ENCODE peak calls at places on chromosomes 12 and 14, in seven cellular contexts. One of them, this sample, is unnamed.

GRCh38 chr12:108728820-108729611 is 2.3 kb downstream of the CORO1C start:
- DNase-seq in neural progenitor cell: no peak
- DNase-seq in choroid plexus epithelial cell: no peak
- DNase-seq in heart right ventricle: no peak
- DNase-seq in AG04450: no peak
- DNase-seq in MCF 10A: no peak
- DNase-seq in cardiac fibroblast: no peak
- DNase-seq in this sample: no peak

GRCh38 chr14:36383674-36384421 is 63.4 kb upstream of the MBIP start:
- DNase-seq in neural progenitor cell: no peak
- DNase-seq in choroid plexus epithelial cell: no peak
- DNase-seq in heart right ventricle: peak
- DNase-seq in AG04450: no peak
- DNase-seq in MCF 10A: no peak
- DNase-seq in cardiac fibroblast: no peak
- DNase-seq in this sample: no peak

GRCh38 chr12:122021822-122022392 is at the start of gene BCL7A:
- DNase-seq in neural progenitor cell: peak
- DNase-seq in choroid plexus epithelial cell: peak
- DNase-seq in heart right ventricle: peak
- DNase-seq in AG04450: peak
- DNase-seq in MCF 10A: peak
- DNase-seq in cardiac fibroblast: peak
- DNase-seq in this sample: peak

GRCh38 chr14:68231832-68232642 is 412.5 kb downstream of the RAD51B start:
- DNase-seq in neural progenitor cell: no peak
- DNase-seq in choroid plexus epithelial cell: peak
- DNase-seq in heart right ventricle: no peak
- DNase-seq in AG04450: no peak
- DNase-seq in MCF 10A: no peak
- DNase-seq in cardiac fibroblast: peak
- DNase-seq in this sample: no peak

GRCh38 chr14:89427426-89428162 is 10.6 kb upstream of the FOXN3 start:
- DNase-seq in neural progenitor cell: no peak
- DNase-seq in choroid plexus epithelial cell: no peak
- DNase-seq in heart right ventricle: no peak
- DNase-seq in AG04450: no peak
- DNase-seq in MCF 10A: no peak
- DNase-seq in cardiac fibroblast: peak
- DNase-seq in this sample: no peak

GRCh38 chr12:60421741-60422140 is 825.9 kb downstream of the SLC16A7 start:
- DNase-seq in neural progenitor cell: no peak
- DNase-seq in choroid plexus epithelial cell: no peak
- DNase-seq in heart right ventricle: no peak
- DNase-seq in AG04450: no peak
- DNase-seq in MCF 10A: no peak
- DNase-seq in cardiac fibroblast: no peak
- DNase-seq in this sample: no peak

GRCh38 chr12:65685514-65685913 is 138.8 kb upstream of the HMGA2 start:
- DNase-seq in neural progenitor cell: no peak
- DNase-seq in choroid plexus epithelial cell: peak
- DNase-seq in heart right ventricle: no peak
- DNase-seq in AG04450: no peak
- DNase-seq in MCF 10A: peak
- DNase-seq in cardiac fibroblast: peak
- DNase-seq in this sample: no peak

GRCh38 chr12:24719293-24719721 is 229.6 kb downstream of the BCAT1 start:
- DNase-seq in neural progenitor cell: no peak
- DNase-seq in choroid plexus epithelial cell: peak
- DNase-seq in heart right ventricle: no peak
- DNase-seq in AG04450: no peak
- DNase-seq in MCF 10A: peak
- DNase-seq in cardiac fibroblast: peak
- DNase-seq in this sample: no peak

GRCh38 chr12:57243521-57244305 is 7.3 kb downstream of the STAC3 start:
- DNase-seq in neural progenitor cell: peak
- DNase-seq in choroid plexus epithelial cell: peak
- DNase-seq in heart right ventricle: peak
- DNase-seq in AG04450: no peak
- DNase-seq in MCF 10A: peak
- DNase-seq in cardiac fibroblast: peak
- DNase-seq in this sample: peak

GRCh38 chr14:69606258-69606657 is 5.1 kb upstream of the SUSD6 start:
- DNase-seq in neural progenitor cell: peak
- DNase-seq in choroid plexus epithelial cell: no peak
- DNase-seq in heart right ventricle: no peak
- DNase-seq in AG04450: no peak
- DNase-seq in MCF 10A: no peak
- DNase-seq in cardiac fibroblast: peak
- DNase-seq in this sample: no peak

GRCh38 chr14:100893228-100893601 is 10.3 kb downstream of the RTL1 start:
- DNase-seq in neural progenitor cell: no peak
- DNase-seq in choroid plexus epithelial cell: no peak
- DNase-seq in heart right ventricle: no peak
- DNase-seq in AG04450: no peak
- DNase-seq in MCF 10A: no peak
- DNase-seq in cardiac fibroblast: no peak
- DNase-seq in this sample: no peak

GRCh38 chr12:13981296-13981962 is at the start of gene GRIN2B:
- DNase-seq in neural progenitor cell: peak
- DNase-seq in choroid plexus epithelial cell: no peak
- DNase-seq in heart right ventricle: no peak
- DNase-seq in AG04450: no peak
- DNase-seq in MCF 10A: no peak
- DNase-seq in cardiac fibroblast: no peak
- DNase-seq in this sample: peak

GRCh38 chr14:96205059-96205993 is 687 bp downstream of the BDKRB2 start:
- DNase-seq in neural progenitor cell: no peak
- DNase-seq in choroid plexus epithelial cell: no peak
- DNase-seq in heart right ventricle: no peak
- DNase-seq in AG04450: no peak
- DNase-seq in MCF 10A: peak
- DNase-seq in cardiac fibroblast: no peak
- DNase-seq in this sample: no peak

GRCh38 chr12:57119694-57120093 is 8.5 kb upstream of the STAT6 start:
- DNase-seq in neural progenitor cell: no peak
- DNase-seq in choroid plexus epithelial cell: no peak
- DNase-seq in heart right ventricle: no peak
- DNase-seq in AG04450: no peak
- DNase-seq in MCF 10A: no peak
- DNase-seq in cardiac fibroblast: no peak
- DNase-seq in this sample: no peak

GRCh38 chr12:65765436-65765813 is 58.9 kb upstream of the HMGA2 start:
- DNase-seq in neural progenitor cell: no peak
- DNase-seq in choroid plexus epithelial cell: peak
- DNase-seq in heart right ventricle: no peak
- DNase-seq in AG04450: no peak
- DNase-seq in MCF 10A: peak
- DNase-seq in cardiac fibroblast: peak
- DNase-seq in this sample: no peak

GRCh38 chr14:30521899-30522736 is 36.8 kb upstream of the G2E3 start:
- DNase-seq in neural progenitor cell: peak
- DNase-seq in choroid plexus epithelial cell: peak
- DNase-seq in heart right ventricle: no peak
- DNase-seq in AG04450: no peak
- DNase-seq in MCF 10A: peak
- DNase-seq in cardiac fibroblast: peak
- DNase-seq in this sample: no peak

GRCh38 chr14:98957211-98958047 is 314.6 kb downstream of the BCL11B start:
- DNase-seq in neural progenitor cell: no peak
- DNase-seq in choroid plexus epithelial cell: peak
- DNase-seq in heart right ventricle: peak
- DNase-seq in AG04450: no peak
- DNase-seq in MCF 10A: peak
- DNase-seq in cardiac fibroblast: peak
- DNase-seq in this sample: peak

GRCh38 chr14:99258884-99259283 is 13.1 kb downstream of the BCL11B start:
- DNase-seq in neural progenitor cell: no peak
- DNase-seq in choroid plexus epithelial cell: no peak
- DNase-seq in heart right ventricle: no peak
- DNase-seq in AG04450: no peak
- DNase-seq in MCF 10A: no peak
- DNase-seq in cardiac fibroblast: no peak
- DNase-seq in this sample: no peak

GRCh38 chr14:104166698-104167097 is 28.3 kb downstream of the KIF26A start:
- DNase-seq in neural progenitor cell: no peak
- DNase-seq in choroid plexus epithelial cell: no peak
- DNase-seq in heart right ventricle: no peak
- DNase-seq in AG04450: no peak
- DNase-seq in MCF 10A: no peak
- DNase-seq in cardiac fibroblast: no peak
- DNase-seq in this sample: no peak

GRCh38 chr14:104168603-104169002 is 30.2 kb downstream of the KIF26A start:
- DNase-seq in neural progenitor cell: no peak
- DNase-seq in choroid plexus epithelial cell: no peak
- DNase-seq in heart right ventricle: no peak
- DNase-seq in AG04450: no peak
- DNase-seq in MCF 10A: no peak
- DNase-seq in cardiac fibroblast: no peak
- DNase-seq in this sample: no peak

GRCh38 chr14:104169765-104170113 is 31.4 kb downstream of the KIF26A start:
- DNase-seq in neural progenitor cell: peak
- DNase-seq in choroid plexus epithelial cell: no peak
- DNase-seq in heart right ventricle: peak
- DNase-seq in AG04450: no peak
- DNase-seq in MCF 10A: no peak
- DNase-seq in cardiac fibroblast: no peak
- DNase-seq in this sample: no peak

GRCh38 chr14:104171029-104171697 is 32.8 kb downstream of the KIF26A start:
- DNase-seq in neural progenitor cell: peak
- DNase-seq in choroid plexus epithelial cell: no peak
- DNase-seq in heart right ventricle: no peak
- DNase-seq in AG04450: no peak
- DNase-seq in MCF 10A: peak
- DNase-seq in cardiac fibroblast: no peak
- DNase-seq in this sample: no peak

DNA sequence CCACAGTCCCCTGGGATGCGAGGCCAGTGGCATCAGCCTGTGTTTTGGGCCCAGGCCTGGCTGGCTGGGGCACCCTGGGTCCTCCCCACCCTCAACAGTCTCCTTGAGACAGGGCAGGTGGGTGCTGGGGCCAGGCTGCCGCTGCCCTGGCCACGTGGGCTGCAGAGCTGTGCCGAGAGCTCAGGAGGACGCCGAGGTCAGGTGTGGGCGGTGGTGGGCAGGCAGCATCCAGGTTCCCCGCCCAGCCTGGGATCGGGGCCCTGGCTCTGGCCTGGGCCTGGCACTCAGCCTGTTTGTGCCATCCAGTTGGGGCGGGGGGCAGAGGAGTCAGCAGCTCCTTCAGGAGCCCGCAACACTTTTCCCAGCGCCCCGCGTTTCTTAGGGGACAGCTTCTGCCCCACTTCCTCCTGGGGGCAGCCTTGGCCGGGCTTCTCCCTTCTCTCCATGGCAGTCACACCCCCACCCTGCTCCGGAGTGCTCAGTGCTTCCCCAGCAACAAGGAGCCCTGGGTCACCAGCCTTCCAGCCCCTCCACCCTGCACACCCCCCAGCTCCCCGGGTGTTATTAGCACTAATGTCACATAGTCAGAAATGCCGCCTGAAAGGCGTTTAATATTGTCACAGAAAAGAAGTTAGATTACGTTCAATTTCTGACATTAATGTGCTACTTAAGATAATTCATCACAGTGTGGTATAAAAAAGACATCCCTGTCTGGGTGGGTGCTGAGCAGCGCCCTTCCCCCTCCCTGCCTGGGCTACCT is 30.8 kb downstream of the KIF26A start:
- DNase-seq in neural progenitor cell: peak
- DNase-seq in choroid plexus epithelial cell: no peak
- DNase-seq in heart right ventricle: no peak
- DNase-seq in AG04450: no peak
- DNase-seq in MCF 10A: no peak
- DNase-seq in cardiac fibroblast: no peak
- DNase-seq in this sample: no peak
- TF ChIP-seq CTCF in neural progenitor cell: no peak
- TF ChIP-seq CTCF in choroid plexus epithelial cell: no peak
- TF ChIP-seq CTCF in heart right ventricle: no peak
- TF ChIP-seq CTCF in AG04450: no peak
- TF ChIP-seq CTCF in MCF 10A: no peak
- TF ChIP-seq CTCF in cardiac fibroblast: no peak
- TF ChIP-seq CTCF in this sample: no peak

DNA sequence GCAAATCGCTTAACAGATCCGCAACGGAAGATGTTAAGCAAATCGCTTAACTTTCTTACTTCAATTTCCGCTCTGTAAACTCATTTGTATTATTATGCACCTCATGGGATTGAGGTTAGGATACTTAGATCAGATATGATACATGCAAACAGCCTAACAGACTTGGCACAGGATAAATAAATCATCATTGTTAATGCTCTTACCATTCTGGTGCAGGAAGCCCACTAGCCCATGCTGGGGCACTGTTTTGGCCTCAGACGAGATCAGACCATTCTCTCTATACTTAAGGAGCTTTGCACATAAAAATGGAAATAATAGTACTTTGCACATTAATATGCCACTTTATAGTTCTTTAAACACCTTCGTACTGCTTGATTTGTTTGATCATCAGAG is 445 bp downstream of the NCAPD2 start:
- DNase-seq in neural progenitor cell: no peak
- DNase-seq in choroid plexus epithelial cell: no peak
- DNase-seq in heart right ventricle: no peak
- DNase-seq in AG04450: no peak
- DNase-seq in MCF 10A: no peak
- DNase-seq in cardiac fibroblast: no peak
- DNase-seq in this sample: no peak
- TF ChIP-seq CTCF in neural progenitor cell: no peak
- TF ChIP-seq CTCF in choroid plexus epithelial cell: peak
- TF ChIP-seq CTCF in heart right ventricle: no peak
- TF ChIP-seq CTCF in AG04450: no peak
- TF ChIP-seq CTCF in MCF 10A: no peak
- TF ChIP-seq CTCF in cardiac fibroblast: peak
- TF ChIP-seq CTCF in this sample: no peak

GRCh38 chr14:104530651-104531050 is 48.9 kb upstream of the C14orf180 start:
- DNase-seq in neural progenitor cell: no peak
- DNase-seq in choroid plexus epithelial cell: no peak
- DNase-seq in heart right ventricle: no peak
- DNase-seq in AG04450: no peak
- DNase-seq in MCF 10A: no peak
- DNase-seq in cardiac fibroblast: no peak
- DNase-seq in this sample: no peak
- TF ChIP-seq CTCF in neural progenitor cell: no peak
- TF ChIP-seq CTCF in choroid plexus epithelial cell: no peak
- TF ChIP-seq CTCF in heart right ventricle: no peak
- TF ChIP-seq CTCF in AG04450: no peak
- TF ChIP-seq CTCF in MCF 10A: no peak
- TF ChIP-seq CTCF in cardiac fibroblast: no peak
- TF ChIP-seq CTCF in this sample: no peak

DNA sequence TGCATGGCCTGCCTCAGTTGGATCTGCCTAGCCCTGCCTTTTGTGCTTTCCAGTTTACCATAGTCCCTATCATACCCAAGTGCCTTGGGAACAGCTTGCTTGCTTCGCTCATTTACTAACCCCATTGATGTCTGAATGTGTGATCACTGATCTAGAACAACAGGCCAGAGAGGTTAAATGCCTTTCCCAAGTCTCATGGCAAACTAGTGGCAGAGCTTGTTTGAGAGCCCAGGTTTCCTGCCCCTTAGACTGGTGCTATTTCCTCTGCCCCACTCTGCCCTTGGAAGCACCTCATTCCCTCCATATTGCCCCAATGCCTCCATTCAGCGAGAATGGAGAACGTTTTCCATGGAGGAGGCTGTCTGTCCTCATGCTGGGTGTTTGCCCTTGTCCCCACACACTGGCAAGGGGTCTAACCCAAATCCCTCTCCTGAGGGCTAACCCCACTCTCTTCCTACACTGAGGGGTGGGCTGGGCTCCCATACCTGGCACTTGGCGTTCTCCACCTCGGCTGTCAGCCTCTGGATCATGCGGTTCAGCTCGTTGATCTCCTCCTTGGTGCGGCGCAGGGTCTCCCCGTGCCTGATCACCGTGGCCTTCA is 19.8 kb downstream of the KRT7 start:
- DNase-seq in neural progenitor cell: no peak
- DNase-seq in choroid plexus epithelial cell: no peak
- DNase-seq in heart right ventricle: no peak
- DNase-seq in AG04450: no peak
- DNase-seq in MCF 10A: peak
- DNase-seq in cardiac fibroblast: no peak
- DNase-seq in this sample: no peak
- TF ChIP-seq CTCF in neural progenitor cell: no peak
- TF ChIP-seq CTCF in choroid plexus epithelial cell: no peak
- TF ChIP-seq CTCF in heart right ventricle: no peak
- TF ChIP-seq CTCF in AG04450: no peak
- TF ChIP-seq CTCF in MCF 10A: no peak
- TF ChIP-seq CTCF in cardiac fibroblast: no peak
- TF ChIP-seq CTCF in this sample: no peak

This sample was measured in mesothelial cell of epicardium.